ENCODE peak calls at places on chromosomes 7 and 10, in nine cellular contexts. One of them, this sample, is unnamed.

GRCh38 chr7:140358771-140359095 is 39.6 kb downstream of the SLC37A3 start:
- DNase-seq in suprapubic skin: no peak
- DNase-seq in A549: no peak
- DNase-seq in sigmoid colon: no peak
- DNase-seq in aorta: no peak
- DNase-seq in OCI-LY7: no peak
- DNase-seq in HCT116: no peak
- DNase-seq in GM23248: no peak
- DNase-seq in body of pancreas: no peak
- DNase-seq in this sample: no peak

GRCh38 chr10:32419615-32420014 is 26.3 kb upstream of the CCDC7 start:
- DNase-seq in aorta: no peak
- DNase-seq in HCT116: no peak
- DNase-seq in OCI-LY7: no peak
- DNase-seq in suprapubic skin: no peak
- DNase-seq in sigmoid colon: no peak
- DNase-seq in A549: no peak
- DNase-seq in GM23248: no peak
- DNase-seq in body of pancreas: no peak
- DNase-seq in this sample: no peak

GRCh38 chr10:71243756-71244637 is 31.6 kb downstream of the UNC5B start:
- DNase-seq in aorta: no peak
- DNase-seq in OCI-LY7: no peak
- DNase-seq in GM23248: peak
- DNase-seq in A549: peak
- DNase-seq in suprapubic skin: no peak
- DNase-seq in body of pancreas: no peak
- DNase-seq in sigmoid colon: no peak
- DNase-seq in HCT116: no peak
- DNase-seq in this sample: no peak

GRCh38 chr10:74231375-74231774 is 80.4 kb downstream of the ADK start:
- DNase-seq in HCT116: no peak
- DNase-seq in A549: peak
- DNase-seq in sigmoid colon: no peak
- DNase-seq in body of pancreas: no peak
- DNase-seq in GM23248: peak
- DNase-seq in suprapubic skin: no peak
- DNase-seq in aorta: no peak
- DNase-seq in OCI-LY7: no peak
- DNase-seq in this sample: no peak

GRCh38 chr7:491958-492713 is 27.5 kb downstream of the PDGFA start:
- DNase-seq in OCI-LY7: no peak
- DNase-seq in GM23248: no peak
- DNase-seq in aorta: peak
- DNase-seq in sigmoid colon: peak
- DNase-seq in A549: no peak
- DNase-seq in body of pancreas: peak
- DNase-seq in HCT116: no peak
- DNase-seq in suprapubic skin: peak
- DNase-seq in this sample: no peak

GRCh38 chr10:61662794-61663259 is at the start of gene CABCOCO1:
- DNase-seq in aorta: peak
- DNase-seq in body of pancreas: peak
- DNase-seq in A549: peak
- DNase-seq in HCT116: peak
- DNase-seq in sigmoid colon: peak
- DNase-seq in GM23248: peak
- DNase-seq in OCI-LY7: no peak
- DNase-seq in suprapubic skin: peak
- DNase-seq in this sample: peak

GRCh38 chr7:149742075-149742701 is 31.2 kb downstream of the ZNF467 start:
- DNase-seq in OCI-LY7: peak
- DNase-seq in aorta: peak
- DNase-seq in GM23248: peak
- DNase-seq in HCT116: peak
- DNase-seq in sigmoid colon: peak
- DNase-seq in body of pancreas: peak
- DNase-seq in A549: peak
- DNase-seq in suprapubic skin: no peak
- DNase-seq in this sample: peak

GRCh38 chr7:145219461-145219860 is 383.6 kb upstream of the TPK1 start:
- DNase-seq in OCI-LY7: no peak
- DNase-seq in HCT116: no peak
- DNase-seq in aorta: no peak
- DNase-seq in body of pancreas: no peak
- DNase-seq in sigmoid colon: no peak
- DNase-seq in A549: no peak
- DNase-seq in suprapubic skin: no peak
- DNase-seq in GM23248: no peak
- DNase-seq in this sample: no peak

DNA sequence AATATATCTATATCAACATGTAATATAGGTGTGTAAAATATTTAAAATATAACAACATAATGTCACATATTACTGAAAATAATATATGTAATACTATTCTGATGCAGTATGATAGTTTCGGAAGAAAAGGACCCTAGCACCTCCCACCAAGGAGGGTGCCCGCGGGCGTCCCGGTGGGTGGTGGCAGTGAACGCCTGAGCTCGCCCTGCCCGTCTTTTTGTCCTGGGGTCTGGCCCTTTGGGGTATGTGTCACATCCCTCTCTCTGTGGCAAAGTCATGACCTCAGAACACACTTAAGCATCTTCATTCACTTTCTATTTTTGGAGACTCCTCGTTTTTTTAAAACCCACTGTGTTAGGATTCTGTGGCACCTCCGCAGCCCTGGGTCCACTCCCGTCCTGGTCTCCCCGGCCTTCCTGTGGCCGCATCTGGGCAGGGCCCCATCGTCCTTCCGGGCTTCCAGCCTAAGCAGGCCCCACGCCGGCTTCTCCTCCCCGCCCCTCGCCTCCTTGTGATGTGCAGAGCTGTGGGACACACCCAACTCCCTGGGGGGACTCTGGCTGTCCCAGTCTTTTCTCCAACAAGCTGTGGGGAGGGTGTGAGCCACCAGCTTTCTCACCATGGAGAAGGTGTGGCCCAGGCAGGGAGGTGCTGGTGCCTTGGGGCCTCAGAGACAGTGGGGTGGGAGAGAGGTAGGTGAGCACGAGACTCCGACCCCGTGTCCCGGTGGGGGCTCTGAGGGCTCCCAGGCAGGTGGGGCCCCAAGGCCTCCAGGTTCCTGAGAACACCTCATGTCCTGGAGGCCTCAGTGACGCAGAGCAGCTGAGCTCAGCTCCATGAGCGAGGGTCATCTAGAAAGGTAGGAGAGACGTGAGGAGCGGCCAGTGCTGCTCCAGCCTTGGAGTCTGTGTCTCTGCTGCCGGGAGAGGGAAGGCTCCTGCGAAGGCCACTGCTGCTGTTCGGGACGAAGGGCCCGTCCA is 16.5 kb downstream of the PWWP2B start:
- DNase-seq in OCI-LY7: no peak
- DNase-seq in sigmoid colon: no peak
- DNase-seq in aorta: no peak
- DNase-seq in body of pancreas: no peak
- DNase-seq in A549: no peak
- DNase-seq in GM23248: no peak
- DNase-seq in suprapubic skin: no peak
- DNase-seq in HCT116: no peak
- DNase-seq in this sample: no peak
- H3K27ac ChIP-seq in OCI-LY7: no peak
- H3K27ac ChIP-seq in sigmoid colon: peak
- H3K27ac ChIP-seq in aorta: no peak
- H3K27ac ChIP-seq in body of pancreas: peak
- H3K27ac ChIP-seq in A549: no peak
- H3K27ac ChIP-seq in GM23248: no peak
- H3K27ac ChIP-seq in suprapubic skin: peak
- H3K27ac ChIP-seq in HCT116: no peak
- H3K27ac ChIP-seq in this sample: no peak

GRCh38 chr7:120189623-120190022 is 83.4 kb upstream of the KCND2 start:
- DNase-seq in A549: no peak
- DNase-seq in suprapubic skin: no peak
- DNase-seq in OCI-LY7: no peak
- DNase-seq in GM23248: no peak
- DNase-seq in body of pancreas: no peak
- DNase-seq in aorta: no peak
- DNase-seq in HCT116: no peak
- DNase-seq in sigmoid colon: no peak
- DNase-seq in this sample: no peak

GRCh38 chr7:120186688-120187087 is 86.3 kb upstream of the KCND2 start:
- DNase-seq in A549: peak
- DNase-seq in aorta: no peak
- DNase-seq in suprapubic skin: no peak
- DNase-seq in OCI-LY7: no peak
- DNase-seq in GM23248: no peak
- DNase-seq in HCT116: no peak
- DNase-seq in body of pancreas: no peak
- DNase-seq in sigmoid colon: no peak
- DNase-seq in this sample: no peak

GRCh38 chr7:120185940-120186682 is 86.9 kb upstream of the KCND2 start:
- DNase-seq in HCT116: no peak
- DNase-seq in OCI-LY7: no peak
- DNase-seq in body of pancreas: no peak
- DNase-seq in GM23248: peak
- DNase-seq in A549: no peak
- DNase-seq in aorta: no peak
- DNase-seq in sigmoid colon: no peak
- DNase-seq in suprapubic skin: no peak
- DNase-seq in this sample: no peak

GRCh38 chr7:120190109-120190508 is 82.9 kb upstream of the KCND2 start:
- DNase-seq in GM23248: no peak
- DNase-seq in HCT116: no peak
- DNase-seq in A549: no peak
- DNase-seq in body of pancreas: no peak
- DNase-seq in suprapubic skin: no peak
- DNase-seq in aorta: no peak
- DNase-seq in OCI-LY7: no peak
- DNase-seq in sigmoid colon: no peak
- DNase-seq in this sample: no peak

DNA sequence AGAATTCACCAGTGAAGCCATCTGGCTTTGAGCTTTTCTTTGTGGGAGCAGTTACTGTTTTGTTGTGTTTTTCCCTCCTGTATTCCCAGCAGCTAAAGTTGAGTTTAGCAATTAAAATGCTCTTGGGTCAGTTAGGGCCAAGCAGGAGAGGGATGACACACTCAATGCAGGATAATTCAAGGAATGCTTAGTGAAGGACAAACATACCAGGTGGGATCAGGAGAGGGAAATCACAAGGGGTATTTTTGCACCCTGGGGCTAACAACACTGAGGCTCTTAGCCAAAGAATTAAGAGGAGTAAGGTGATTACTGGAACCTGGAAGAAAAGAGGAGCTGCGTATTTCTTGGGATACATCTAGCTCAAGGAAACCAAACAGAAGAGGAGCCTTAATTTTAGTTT is 82.4 kb upstream of the KCND2 start:
- DNase-seq in GM23248: no peak
- DNase-seq in aorta: no peak
- DNase-seq in body of pancreas: no peak
- DNase-seq in A549: no peak
- DNase-seq in OCI-LY7: no peak
- DNase-seq in HCT116: no peak
- DNase-seq in sigmoid colon: no peak
- DNase-seq in suprapubic skin: no peak
- DNase-seq in this sample: no peak
- H3K27ac ChIP-seq in GM23248: no peak
- H3K27ac ChIP-seq in aorta: no peak
- H3K27ac ChIP-seq in body of pancreas: no peak
- H3K27ac ChIP-seq in A549: no peak
- H3K27ac ChIP-seq in OCI-LY7: no peak
- H3K27ac ChIP-seq in HCT116: no peak
- H3K27ac ChIP-seq in sigmoid colon: no peak
- H3K27ac ChIP-seq in suprapubic skin: no peak
- H3K27ac ChIP-seq in this sample: no peak

GRCh38 chr10:127923646-127924045 is 16.7 kb downstream of the PTPRE start:
- DNase-seq in aorta: no peak
- DNase-seq in HCT116: no peak
- DNase-seq in suprapubic skin: no peak
- DNase-seq in sigmoid colon: no peak
- DNase-seq in body of pancreas: no peak
- DNase-seq in GM23248: no peak
- DNase-seq in A549: no peak
- DNase-seq in OCI-LY7: no peak
- DNase-seq in this sample: no peak

GRCh38 chr10:127932521-127933270 is 25.8 kb downstream of the PTPRE start:
- DNase-seq in HCT116: no peak
- DNase-seq in sigmoid colon: peak
- DNase-seq in suprapubic skin: no peak
- DNase-seq in aorta: no peak
- DNase-seq in GM23248: no peak
- DNase-seq in body of pancreas: no peak
- DNase-seq in OCI-LY7: no peak
- DNase-seq in A549: no peak
- DNase-seq in this sample: no peak

GRCh38 chr10:127926455-127926854 is 19.6 kb downstream of the PTPRE start:
- DNase-seq in A549: no peak
- DNase-seq in HCT116: no peak
- DNase-seq in GM23248: no peak
- DNase-seq in aorta: peak
- DNase-seq in OCI-LY7: no peak
- DNase-seq in suprapubic skin: no peak
- DNase-seq in body of pancreas: no peak
- DNase-seq in sigmoid colon: peak
- DNase-seq in this sample: no peak

GRCh38 chr10:127925471-127926207 is 18.7 kb downstream of the PTPRE start:
- DNase-seq in A549: no peak
- DNase-seq in GM23248: no peak
- DNase-seq in HCT116: no peak
- DNase-seq in OCI-LY7: no peak
- DNase-seq in body of pancreas: no peak
- DNase-seq in sigmoid colon: no peak
- DNase-seq in aorta: no peak
- DNase-seq in suprapubic skin: no peak
- DNase-seq in this sample: no peak

DNA sequence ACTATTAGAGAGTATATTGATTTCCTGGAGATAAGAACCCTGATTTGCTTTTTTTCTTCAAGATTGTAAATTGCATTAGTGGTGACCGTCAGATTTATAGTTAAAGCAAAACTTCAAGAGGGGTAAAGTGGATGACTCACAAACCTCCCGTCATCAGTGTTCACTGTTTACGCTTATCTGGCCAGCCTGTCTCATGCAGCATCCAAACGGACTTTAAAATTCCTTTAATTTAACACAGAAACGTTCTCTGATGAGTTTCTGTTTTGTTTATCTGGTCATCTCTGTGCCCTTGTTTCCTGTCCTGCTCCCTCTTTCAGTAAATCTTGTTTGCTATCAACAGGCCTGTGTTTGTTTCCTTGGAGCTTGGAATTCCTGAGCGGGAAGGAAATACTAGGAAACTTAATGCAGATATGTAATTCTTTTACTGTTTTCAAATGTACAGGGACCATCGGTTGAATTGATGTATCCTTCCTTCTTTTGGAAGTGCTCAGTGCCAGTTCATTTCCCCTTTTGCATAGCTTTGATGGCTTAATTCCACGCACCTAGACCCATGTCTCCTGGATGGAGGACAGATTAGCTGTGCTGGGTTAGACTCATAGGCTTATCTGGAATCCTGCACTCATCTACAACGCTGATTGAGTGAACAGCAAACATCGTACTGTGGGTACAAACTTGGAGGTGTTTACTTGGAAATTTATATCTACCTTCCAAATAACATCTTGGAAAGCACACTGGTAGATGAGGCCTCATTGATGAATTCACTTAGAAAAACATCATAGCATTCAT is 21.3 kb downstream of the PTPRE start:
- DNase-seq in suprapubic skin: no peak
- DNase-seq in GM23248: peak
- DNase-seq in body of pancreas: no peak
- DNase-seq in OCI-LY7: no peak
- DNase-seq in aorta: no peak
- DNase-seq in A549: no peak
- DNase-seq in sigmoid colon: peak
- DNase-seq in HCT116: no peak
- DNase-seq in this sample: no peak
- H3K27ac ChIP-seq in suprapubic skin: no peak
- H3K27ac ChIP-seq in GM23248: peak
- H3K27ac ChIP-seq in body of pancreas: no peak
- H3K27ac ChIP-seq in OCI-LY7: no peak
- H3K27ac ChIP-seq in aorta: no peak
- H3K27ac ChIP-seq in A549: no peak
- H3K27ac ChIP-seq in sigmoid colon: peak
- H3K27ac ChIP-seq in HCT116: no peak
- H3K27ac ChIP-seq in this sample: peak

GRCh38 chr7:26379711-26380110 is 88.0 kb downstream of the SNX10 start:
- DNase-seq in aorta: no peak
- DNase-seq in suprapubic skin: no peak
- DNase-seq in A549: no peak
- DNase-seq in GM23248: no peak
- DNase-seq in HCT116: no peak
- DNase-seq in sigmoid colon: no peak
- DNase-seq in body of pancreas: no peak
- DNase-seq in OCI-LY7: no peak
- DNase-seq in this sample: no peak

GRCh38 chr7:26375604-26376207 is 84.0 kb downstream of the SNX10 start:
- DNase-seq in body of pancreas: no peak
- DNase-seq in HCT116: no peak
- DNase-seq in GM23248: peak
- DNase-seq in aorta: no peak
- DNase-seq in suprapubic skin: no peak
- DNase-seq in A549: no peak
- DNase-seq in sigmoid colon: no peak
- DNase-seq in OCI-LY7: peak
- DNase-seq in this sample: no peak

GRCh38 chr7:26374665-26375373 is 83.2 kb downstream of the SNX10 start:
- DNase-seq in GM23248: no peak
- DNase-seq in A549: no peak
- DNase-seq in body of pancreas: no peak
- DNase-seq in HCT116: no peak
- DNase-seq in suprapubic skin: no peak
- DNase-seq in sigmoid colon: no peak
- DNase-seq in OCI-LY7: no peak
- DNase-seq in aorta: no peak
- DNase-seq in this sample: no peak

GRCh38 chr7:26372738-26373137 is 81.1 kb downstream of the SNX10 start:
- DNase-seq in OCI-LY7: no peak
- DNase-seq in HCT116: no peak
- DNase-seq in GM23248: no peak
- DNase-seq in suprapubic skin: no peak
- DNase-seq in A549: no peak
- DNase-seq in sigmoid colon: no peak
- DNase-seq in body of pancreas: no peak
- DNase-seq in aorta: no peak
- DNase-seq in this sample: no peak

GRCh38 chr7:26376208-26376917 is 84.7 kb downstream of the SNX10 start:
- DNase-seq in suprapubic skin: no peak
- DNase-seq in GM23248: peak
- DNase-seq in aorta: peak
- DNase-seq in sigmoid colon: no peak
- DNase-seq in HCT116: no peak
- DNase-seq in body of pancreas: peak
- DNase-seq in OCI-LY7: peak
- DNase-seq in A549: peak
- DNase-seq in this sample: peak
- H3K27ac ChIP-seq in suprapubic skin: peak
- H3K27ac ChIP-seq in GM23248: no peak
- H3K27ac ChIP-seq in aorta: no peak
- H3K27ac ChIP-seq in sigmoid colon: peak
- H3K27ac ChIP-seq in HCT116: no peak
- H3K27ac ChIP-seq in body of pancreas: peak
- H3K27ac ChIP-seq in OCI-LY7: no peak
- H3K27ac ChIP-seq in A549: peak
- H3K27ac ChIP-seq in this sample: peak